ENCODE peak calls at places on chromosomes 16 and 17, in four cellular contexts. One of them, this sample, is unnamed.

GRCh38 chr16:77856455-77857138 is 68.2 kb downstream of the VAT1L start:
- DNase-seq in keratinocyte: no peak
- DNase-seq in CD4-positive, alpha-beta T cell: no peak
- DNase-seq in lung: no peak
- DNase-seq in this sample: no peak

GRCh38 chr16:86227801-86228200 is 282.5 kb upstream of the FOXF1 start:
- DNase-seq in keratinocyte: no peak
- DNase-seq in CD4-positive, alpha-beta T cell: no peak
- DNase-seq in lung: no peak
- DNase-seq in this sample: no peak

GRCh38 chr17:75764417-75764710 is 628 bp downstream of the GALK1 start:
- DNase-seq in keratinocyte: no peak
- DNase-seq in CD4-positive, alpha-beta T cell: no peak
- DNase-seq in lung: no peak
- DNase-seq in this sample: no peak

GRCh38 chr17:21258593-21258992 is 5.4 kb upstream of the NATD1 start:
- DNase-seq in keratinocyte: no peak
- DNase-seq in CD4-positive, alpha-beta T cell: no peak
- DNase-seq in lung: no peak
- DNase-seq in this sample: no peak

GRCh38 chr16:73019456-73020362 is 28.2 kb downstream of the ZFHX3 start:
- DNase-seq in keratinocyte: no peak
- DNase-seq in CD4-positive, alpha-beta T cell: no peak
- DNase-seq in lung: no peak
- DNase-seq in this sample: no peak

GRCh38 chr17:79082311-79083190 is 7.9 kb downstream of the ENGASE start:
- DNase-seq in keratinocyte: no peak
- DNase-seq in CD4-positive, alpha-beta T cell: peak
- DNase-seq in lung: no peak
- DNase-seq in this sample: no peak

GRCh38 chr17:55448681-55449080 is 27.0 kb upstream of the MMD start:
- DNase-seq in keratinocyte: no peak
- DNase-seq in CD4-positive, alpha-beta T cell: no peak
- DNase-seq in lung: no peak
- DNase-seq in this sample: no peak

GRCh38 chr17:76428511-76428910 is 24.4 kb downstream of the UBE2O start:
- DNase-seq in keratinocyte: no peak
- DNase-seq in CD4-positive, alpha-beta T cell: no peak
- DNase-seq in lung: no peak
- DNase-seq in this sample: no peak

GRCh38 chr17:72119963-72120877 is 600 bp upstream of the SOX9 start:
- DNase-seq in keratinocyte: no peak
- DNase-seq in CD4-positive, alpha-beta T cell: no peak
- DNase-seq in lung: peak
- DNase-seq in this sample: no peak

GRCh38 chr17:78266771-78267170 is 35.3 kb downstream of the TMEM235 start:
- DNase-seq in keratinocyte: no peak
- DNase-seq in CD4-positive, alpha-beta T cell: no peak
- DNase-seq in lung: no peak
- DNase-seq in this sample: no peak

GRCh38 chr16:70692481-70693203 is 6.8 kb upstream of the MTSS2 start:
- DNase-seq in keratinocyte: no peak
- DNase-seq in CD4-positive, alpha-beta T cell: no peak
- DNase-seq in lung: no peak
- DNase-seq in this sample: no peak

DNA sequence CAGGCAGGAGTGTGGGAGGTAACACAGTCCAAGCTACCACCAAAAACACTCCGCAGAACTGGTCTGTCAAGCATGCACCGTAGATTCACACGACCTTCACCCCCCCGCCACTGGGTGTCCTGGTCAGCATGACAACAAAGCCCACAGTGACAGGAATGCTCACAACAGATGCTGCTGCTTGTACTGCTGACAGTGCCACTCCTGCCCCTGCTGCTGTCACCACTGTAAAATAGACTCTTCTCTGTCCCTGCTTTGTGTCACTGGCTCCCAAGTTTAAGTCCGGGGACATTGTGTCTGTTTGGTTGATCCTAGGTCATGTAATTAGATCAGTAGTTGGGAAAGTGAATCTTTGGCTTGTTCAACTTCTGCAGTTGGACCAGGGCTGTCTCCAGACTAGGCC is 7.0 kb upstream of the ODF4 start:
- DNase-seq in keratinocyte: no peak
- DNase-seq in CD4-positive, alpha-beta T cell: no peak
- DNase-seq in lung: no peak
- DNase-seq in this sample: no peak
- H3K27ac ChIP-seq in keratinocyte: no peak
- H3K27ac ChIP-seq in CD4-positive, alpha-beta T cell: no peak
- H3K27ac ChIP-seq in lung: no peak
- H3K27ac ChIP-seq in this sample: no peak

GRCh38 chr16:16042076-16042475 is 92.7 kb downstream of the ABCC1 start:
- DNase-seq in keratinocyte: no peak
- DNase-seq in CD4-positive, alpha-beta T cell: no peak
- DNase-seq in lung: peak
- DNase-seq in this sample: no peak
- H3K27ac ChIP-seq in keratinocyte: no peak
- H3K27ac ChIP-seq in CD4-positive, alpha-beta T cell: no peak
- H3K27ac ChIP-seq in lung: no peak
- H3K27ac ChIP-seq in this sample: no peak

GRCh38 chr17:69499301-69499700 is 84.8 kb downstream of the MAP2K6 start:
- DNase-seq in keratinocyte: no peak
- DNase-seq in CD4-positive, alpha-beta T cell: no peak
- DNase-seq in lung: no peak
- DNase-seq in this sample: no peak

GRCh38 chr17:69500911-69501429 is 86.5 kb downstream of the MAP2K6 start:
- DNase-seq in keratinocyte: no peak
- DNase-seq in CD4-positive, alpha-beta T cell: no peak
- DNase-seq in lung: no peak
- DNase-seq in this sample: no peak

GRCh38 chr17:69503711-69504110 is 89.2 kb downstream of the MAP2K6 start:
- DNase-seq in keratinocyte: no peak
- DNase-seq in CD4-positive, alpha-beta T cell: no peak
- DNase-seq in lung: no peak
- DNase-seq in this sample: no peak

GRCh38 chr17:69502488-69502887 is 88.0 kb downstream of the MAP2K6 start:
- DNase-seq in keratinocyte: no peak
- DNase-seq in CD4-positive, alpha-beta T cell: no peak
- DNase-seq in lung: no peak
- DNase-seq in this sample: no peak

DNA sequence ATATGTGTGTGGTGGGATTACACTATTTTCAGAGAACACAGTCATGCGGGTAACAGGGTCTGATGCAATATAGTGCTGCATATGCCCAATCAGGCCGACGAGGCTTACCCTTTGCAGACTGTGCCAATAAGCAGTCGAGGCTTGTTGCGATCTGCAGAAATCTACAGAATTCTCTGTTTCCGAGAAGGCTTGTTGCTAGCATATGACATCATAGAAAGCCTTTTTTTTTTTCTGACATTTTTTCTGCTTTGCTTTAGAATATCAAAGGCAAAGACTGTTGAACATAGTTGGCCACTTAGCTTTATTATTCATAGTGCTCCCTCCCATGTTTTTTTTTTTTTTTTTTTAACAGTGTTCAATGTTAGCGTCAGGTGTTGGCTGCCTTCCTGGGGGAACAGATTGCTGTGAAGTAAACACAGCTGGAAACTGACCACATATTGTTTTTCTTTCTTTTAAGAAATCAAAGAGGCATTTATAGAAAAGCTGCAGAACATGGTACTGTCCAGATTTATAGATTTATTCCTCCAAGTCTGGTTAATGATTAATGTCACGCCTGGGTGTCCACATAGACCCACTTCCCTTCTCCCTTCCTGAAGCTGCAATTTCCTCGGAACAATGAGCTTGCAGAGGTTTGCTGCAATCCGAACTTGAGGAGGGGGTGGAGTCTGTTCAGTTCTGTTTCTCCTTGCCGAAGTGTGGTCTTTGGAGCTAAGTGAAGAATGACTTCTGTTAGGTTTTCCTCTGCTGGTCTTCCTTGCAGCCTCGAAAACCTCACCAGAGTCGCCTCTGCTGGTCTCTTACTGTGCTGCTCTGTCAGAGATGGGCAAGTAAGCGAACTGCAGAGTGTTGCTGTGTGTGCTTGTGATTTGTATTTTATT is 87.3 kb downstream of the MAP2K6 start:
- DNase-seq in keratinocyte: no peak
- DNase-seq in CD4-positive, alpha-beta T cell: no peak
- DNase-seq in lung: peak
- DNase-seq in this sample: no peak
- H3K27ac ChIP-seq in keratinocyte: no peak
- H3K27ac ChIP-seq in CD4-positive, alpha-beta T cell: no peak
- H3K27ac ChIP-seq in lung: no peak
- H3K27ac ChIP-seq in this sample: peak

GRCh38 chr16:47008612-47009011 is 35.1 kb upstream of the DNAJA2 start:
- DNase-seq in keratinocyte: no peak
- DNase-seq in CD4-positive, alpha-beta T cell: no peak
- DNase-seq in lung: no peak
- DNase-seq in this sample: no peak

GRCh38 chr16:47008174-47008573 is 34.7 kb upstream of the DNAJA2 start:
- DNase-seq in keratinocyte: no peak
- DNase-seq in CD4-positive, alpha-beta T cell: no peak
- DNase-seq in lung: no peak
- DNase-seq in this sample: no peak

GRCh38 chr16:47004652-47005051 is 31.2 kb upstream of the DNAJA2 start:
- DNase-seq in keratinocyte: no peak
- DNase-seq in CD4-positive, alpha-beta T cell: no peak
- DNase-seq in lung: no peak
- DNase-seq in this sample: no peak
- H3K27ac ChIP-seq in keratinocyte: no peak
- H3K27ac ChIP-seq in CD4-positive, alpha-beta T cell: no peak
- H3K27ac ChIP-seq in lung: no peak
- H3K27ac ChIP-seq in this sample: no peak

GRCh38 chr17:12618557-12618956 is 47.1 kb upstream of the MYOCD start:
- DNase-seq in keratinocyte: no peak
- DNase-seq in CD4-positive, alpha-beta T cell: no peak
- DNase-seq in lung: no peak
- DNase-seq in this sample: no peak
- H3K27ac ChIP-seq in keratinocyte: peak
- H3K27ac ChIP-seq in CD4-positive, alpha-beta T cell: no peak
- H3K27ac ChIP-seq in lung: no peak
- H3K27ac ChIP-seq in this sample: peak